ENCODE peak calls at places on chromosomes 3 and 15, in five cellular contexts. F is foreskin keratinocyte, P is uterus, E is dorsolateral prefrontal cortex, O is lower lobe of right lung. J is an unnamed sample. For H3K27me3, the result is how much of the 10 kb centered on the place peaks cover.

GRCh38 chr3:153209596-153209995 is 47.6 kb downstream of the RAP2B start:
- DNase-seq in F (peak), O (peak), E (no peak), P (no peak), J (peak)

GRCh38 chr3:55162031-55162784 is 234.3 kb upstream of the LRTM1 start:
- DNase-seq in F (no peak), E (no peak), O (no peak), P (no peak), J (no peak)

GRCh38 chr3:86774082-86774691 is 216.8 kb downstream of the VGLL3 start:
- DNase-seq in F (peak), P (no peak), E (no peak), O (no peak), J (no peak)

GRCh38 chr15:92808611-92809063 is 91.5 kb upstream of the CHD2 start:
- DNase-seq in E (peak), F (no peak), O (peak), P (peak), J (peak)

GRCh38 chr3:129692743-129693142 is 86.3 kb upstream of the PLXND1 start:
- DNase-seq in O (no peak), F (no peak), E (no peak), P (no peak), J (no peak)

GRCh38 chr3:146625117-146625775 is 20.1 kb upstream of the PLSCR5 start:
- DNase-seq in O (no peak), P (no peak), E (no peak), F (peak), J (no peak)

GRCh38 chr3:11159421-11159904 is 5.2 kb downstream of the HRH1 start:
- DNase-seq in F (peak), E (no peak), P (peak), O (no peak), J (peak)

GRCh38 chr3:111073186-111073585 is 1.6 kb downstream of the NECTIN3 start:
- DNase-seq in O (no peak), F (peak), P (no peak), E (no peak), J (no peak)

GRCh38 chr3:78163379-78163778 is 1123.5 kb downstream of the ROBO2 start:
- DNase-seq in E (no peak), P (no peak), F (no peak), O (no peak), J (no peak)

GRCh38 chr3:183818041-183818620 is 7.2 kb downstream of the MAP6D1 start:
- DNase-seq in F (no peak), P (no peak), O (no peak), E (no peak), J (peak)

GRCh38 chr15:86855307-86855706 is 775.6 kb downstream of the AGBL1 start:
- DNase-seq in P (no peak), O (no peak), F (no peak), E (no peak), J (no peak)

DNA sequence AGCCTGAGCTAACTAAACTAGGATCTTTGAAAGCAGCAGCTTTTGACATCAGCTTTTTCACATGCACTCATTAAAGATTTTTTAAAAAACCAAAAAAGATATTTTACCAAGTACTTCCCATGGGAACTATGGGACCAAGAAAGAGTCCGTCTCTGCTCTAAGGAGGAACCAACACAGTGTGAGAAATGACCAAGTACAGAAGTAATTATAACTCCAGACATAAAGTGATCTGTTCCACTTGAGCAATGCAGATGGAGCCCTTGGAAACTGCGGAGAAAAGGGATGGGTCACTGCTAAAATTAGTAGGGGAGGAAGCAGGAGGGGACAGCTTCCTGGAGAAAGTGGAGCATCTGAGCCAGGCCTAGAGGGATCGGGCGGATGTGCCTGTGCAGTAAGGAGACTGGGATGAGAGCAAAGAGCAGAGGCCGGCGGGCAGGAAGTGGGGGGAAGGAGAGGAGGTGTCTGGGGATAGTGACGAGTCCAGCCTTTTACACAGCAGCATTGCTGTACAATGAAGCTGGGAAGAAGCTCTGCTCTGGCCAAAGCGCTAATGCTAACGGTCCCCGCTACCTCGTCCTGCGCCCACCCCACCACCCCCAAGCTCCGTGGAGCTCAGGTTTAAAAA is 53.2 kb upstream of the HES1 start:
- DNase-seq in O (no peak), E (no peak), P (no peak), F (no peak), J (no peak)
- H3K27me3 ChIP-seq in O (under half), E (under half), P (under half), F (under half), J (under half)

DNA sequence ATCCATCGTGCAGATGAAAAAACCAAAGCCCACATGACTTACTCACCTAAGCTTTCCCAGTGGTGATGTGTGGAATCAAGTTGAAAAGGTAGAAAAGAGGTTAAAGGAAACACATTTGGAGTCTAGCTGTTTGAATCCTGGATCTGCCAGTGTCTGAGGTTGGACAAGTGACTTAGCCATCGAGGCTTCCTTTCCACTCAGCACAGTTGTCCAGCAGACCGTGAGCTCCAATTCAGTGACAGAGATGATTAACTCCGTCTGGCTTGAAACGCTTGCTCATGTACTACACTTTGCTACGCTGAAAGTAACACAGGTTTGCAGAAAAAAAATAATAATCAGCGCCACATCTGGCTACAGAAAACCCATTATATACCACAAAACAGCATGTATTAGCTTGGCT is 364.9 kb upstream of the MCTP2 start:
- DNase-seq in E (no peak), O (no peak), P (no peak), F (no peak), J (no peak)
- H3K27me3 ChIP-seq in E (under half), O (under half), P (under half), F (under half), J (under half)

DNA sequence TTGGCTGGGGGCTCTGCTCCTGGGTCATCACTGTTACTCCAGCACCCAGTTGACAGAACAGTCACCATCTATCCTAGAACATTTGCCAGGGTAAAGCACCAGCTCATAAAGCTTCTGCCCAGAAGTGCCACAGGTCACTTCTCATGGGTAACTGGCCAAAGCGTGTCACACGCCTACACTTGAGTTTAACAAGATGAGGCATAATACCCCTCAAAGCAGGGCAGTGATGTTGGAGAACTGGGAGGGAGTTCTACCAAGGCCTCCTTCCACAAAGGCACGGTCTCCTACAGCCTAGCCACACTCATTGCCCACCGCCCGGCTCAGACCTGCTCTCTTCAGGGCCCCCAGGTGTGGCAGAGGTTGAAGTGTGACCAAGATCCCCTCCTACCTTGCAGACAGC is 107.9 kb downstream of the ETFA start:
- DNase-seq in P (peak), O (no peak), F (no peak), E (no peak), J (no peak)
- H3K27me3 ChIP-seq in P (under half), O (under half), F (under half), E (under half), J (under half)

GRCh38 chr15:73845507-73845906 is 27.9 kb upstream of the TBC1D21 start:
- DNase-seq in P (no peak), E (no peak), F (no peak), O (no peak), J (no peak)
- H3K27me3 ChIP-seq in P (under half), E (under half), F (under half), O (under half), J (under half)